ENCODE peak calls at places on chromosome 14, in nine cellular contexts. One of them, this sample, is unnamed.
A peak's percentile ranks its signal among the peaks of the same experiment; 100 is the strongest.

GRCh38 chr14:66509874-66510273 is 1.9 kb downstream of the GPHN start:
- DNase-seq in kidney tubule cell: no peak
- DNase-seq in naive B cell: no peak
- DNase-seq in DMS153: no peak
- DNase-seq in stimulated activated CD4-positive, alpha-beta T cell treated with anti-CD3 and anti-CD28 coated beads, Interleukin-1b, Interleukin-23, amount 100 ng/mL, for 1 hour: no peak
- DNase-seq in CD4-positive, CD25-positive, alpha-beta regulatory T cell: no peak
- DNase-seq in HuH-7.5: no peak
- DNase-seq in stimulated activated effector memory CD8-positive, alpha-beta T cell treated with anti-CD3 and anti-CD28 coated beads, Interleukin-12 subunit alpha, Interleukin-12 subunit beta, amount 100 ng/mL, for 72 hours: no peak
- DNase-seq in fibroblast of gingiva: no peak
- DNase-seq in this sample: no peak

GRCh38 chr14:96832351-96832750 is 35.2 kb downstream of the VRK1 start:
- DNase-seq in kidney tubule cell: peak; percentile 18
- DNase-seq in naive B cell: no peak
- DNase-seq in DMS153: no peak
- DNase-seq in stimulated activated CD4-positive, alpha-beta T cell treated with anti-CD3 and anti-CD28 coated beads, Interleukin-1b, Interleukin-23, amount 100 ng/mL, for 1 hour: no peak
- DNase-seq in CD4-positive, CD25-positive, alpha-beta regulatory T cell: no peak
- DNase-seq in HuH-7.5: no peak
- DNase-seq in stimulated activated effector memory CD8-positive, alpha-beta T cell treated with anti-CD3 and anti-CD28 coated beads, Interleukin-12 subunit alpha, Interleukin-12 subunit beta, amount 100 ng/mL, for 72 hours: no peak
- DNase-seq in fibroblast of gingiva: no peak
- DNase-seq in this sample: no peak

GRCh38 chr14:56808314-56809201 is 1.7 kb downstream of the OTX2 start:
- DNase-seq in kidney tubule cell: no peak
- DNase-seq in naive B cell: no peak
- DNase-seq in DMS153: no peak
- DNase-seq in stimulated activated CD4-positive, alpha-beta T cell treated with anti-CD3 and anti-CD28 coated beads, Interleukin-1b, Interleukin-23, amount 100 ng/mL, for 1 hour: no peak
- DNase-seq in CD4-positive, CD25-positive, alpha-beta regulatory T cell: no peak
- DNase-seq in HuH-7.5: no peak
- DNase-seq in stimulated activated effector memory CD8-positive, alpha-beta T cell treated with anti-CD3 and anti-CD28 coated beads, Interleukin-12 subunit alpha, Interleukin-12 subunit beta, amount 100 ng/mL, for 72 hours: no peak
- DNase-seq in fibroblast of gingiva: no peak
- DNase-seq in this sample: peak; percentile 36

GRCh38 chr14:79573486-79573885 is 637.8 kb downstream of the DIO2 start:
- DNase-seq in kidney tubule cell: no peak
- DNase-seq in naive B cell: no peak
- DNase-seq in DMS153: no peak
- DNase-seq in stimulated activated CD4-positive, alpha-beta T cell treated with anti-CD3 and anti-CD28 coated beads, Interleukin-1b, Interleukin-23, amount 100 ng/mL, for 1 hour: no peak
- DNase-seq in CD4-positive, CD25-positive, alpha-beta regulatory T cell: no peak
- DNase-seq in HuH-7.5: no peak
- DNase-seq in stimulated activated effector memory CD8-positive, alpha-beta T cell treated with anti-CD3 and anti-CD28 coated beads, Interleukin-12 subunit alpha, Interleukin-12 subunit beta, amount 100 ng/mL, for 72 hours: no peak
- DNase-seq in fibroblast of gingiva: no peak
- DNase-seq in this sample: no peak

GRCh38 chr14:102120888-102121287 is 18.8 kb upstream of the WDR20 start:
- DNase-seq in kidney tubule cell: peak; percentile 20
- DNase-seq in naive B cell: no peak
- DNase-seq in DMS153: no peak
- DNase-seq in stimulated activated CD4-positive, alpha-beta T cell treated with anti-CD3 and anti-CD28 coated beads, Interleukin-1b, Interleukin-23, amount 100 ng/mL, for 1 hour: no peak
- DNase-seq in CD4-positive, CD25-positive, alpha-beta regulatory T cell: no peak
- DNase-seq in HuH-7.5: no peak
- DNase-seq in stimulated activated effector memory CD8-positive, alpha-beta T cell treated with anti-CD3 and anti-CD28 coated beads, Interleukin-12 subunit alpha, Interleukin-12 subunit beta, amount 100 ng/mL, for 72 hours: no peak
- DNase-seq in fibroblast of gingiva: no peak
- DNase-seq in this sample: no peak

GRCh38 chr14:104977681-104978647 is at the start of gene AHNAK2:
- DNase-seq in kidney tubule cell: peak; percentile 86
- DNase-seq in naive B cell: peak; percentile 48
- DNase-seq in DMS153: no peak
- DNase-seq in stimulated activated CD4-positive, alpha-beta T cell treated with anti-CD3 and anti-CD28 coated beads, Interleukin-1b, Interleukin-23, amount 100 ng/mL, for 1 hour: peak; percentile 9
- DNase-seq in CD4-positive, CD25-positive, alpha-beta regulatory T cell: peak; percentile 38
- DNase-seq in HuH-7.5: peak; percentile 80
- DNase-seq in stimulated activated effector memory CD8-positive, alpha-beta T cell treated with anti-CD3 and anti-CD28 coated beads, Interleukin-12 subunit alpha, Interleukin-12 subunit beta, amount 100 ng/mL, for 72 hours: no peak
- DNase-seq in fibroblast of gingiva: peak; percentile 75
- DNase-seq in this sample: peak; percentile 83

GRCh38 chr14:58730793-58731464 is 93.2 kb downstream of the DACT1 start:
- DNase-seq in kidney tubule cell: no peak
- DNase-seq in naive B cell: no peak
- DNase-seq in DMS153: no peak
- DNase-seq in stimulated activated CD4-positive, alpha-beta T cell treated with anti-CD3 and anti-CD28 coated beads, Interleukin-1b, Interleukin-23, amount 100 ng/mL, for 1 hour: no peak
- DNase-seq in CD4-positive, CD25-positive, alpha-beta regulatory T cell: no peak
- DNase-seq in HuH-7.5: no peak
- DNase-seq in stimulated activated effector memory CD8-positive, alpha-beta T cell treated with anti-CD3 and anti-CD28 coated beads, Interleukin-12 subunit alpha, Interleukin-12 subunit beta, amount 100 ng/mL, for 72 hours: no peak
- DNase-seq in fibroblast of gingiva: no peak
- DNase-seq in this sample: no peak

GRCh38 chr14:100030441-100031153 is 34.6 kb upstream of the EVL start:
- DNase-seq in kidney tubule cell: peak; percentile 84
- DNase-seq in naive B cell: no peak
- DNase-seq in DMS153: no peak
- DNase-seq in stimulated activated CD4-positive, alpha-beta T cell treated with anti-CD3 and anti-CD28 coated beads, Interleukin-1b, Interleukin-23, amount 100 ng/mL, for 1 hour: no peak
- DNase-seq in CD4-positive, CD25-positive, alpha-beta regulatory T cell: no peak
- DNase-seq in HuH-7.5: no peak
- DNase-seq in stimulated activated effector memory CD8-positive, alpha-beta T cell treated with anti-CD3 and anti-CD28 coated beads, Interleukin-12 subunit alpha, Interleukin-12 subunit beta, amount 100 ng/mL, for 72 hours: no peak
- DNase-seq in fibroblast of gingiva: peak; percentile 82
- DNase-seq in this sample: no peak